ENCODE peak calls at places on chromosomes 16 and 17, in ten cellular contexts. S, N, R, O, K, X, D, E, L and B are unnamed samples. For H3K27me3 and H3K4me1, the result is how much of the 10 kb centered on the place peaks cover.

GRCh38 chr17:82797061-82797460 is 42.8 kb downstream of the ZNF750 start:
- DNase-seq in S (no peak), N (no peak), R (no peak), O (no peak), K (no peak), X (no peak), D (no peak), E (no peak), L (no peak), B (no peak)

GRCh38 chr17:38344127-38344745 is 480 bp upstream of the GPR179 start:
- DNase-seq in S (no peak), N (no peak), R (no peak), O (no peak), K (no peak), X (no peak), D (no peak), E (no peak), L (no peak), B (no peak)

GRCh38 chr17:5587431-5588032 is 3.2 kb upstream of the NLRP1 start:
- DNase-seq in S (no peak), N (no peak), R (peak), O (peak), K (peak), X (peak), D (no peak), E (peak), L (no peak), B (no peak)

GRCh38 chr17:41535764-41536481 is 7.8 kb upstream of the KRT19 start:
- DNase-seq in S (no peak), N (peak), R (peak), O (no peak), K (no peak), X (peak), D (peak), E (no peak), L (no peak), B (no peak)

GRCh38 chr17:77451894-77452852 is 311.4 kb downstream of the SEC14L1 start:
- DNase-seq in S (no peak), N (no peak), R (peak), O (peak), K (peak), X (peak), D (peak), E (peak), L (no peak), B (peak)

GRCh38 chr17:45423936-45424335 is 8.7 kb downstream of the ARHGAP27 start:
- DNase-seq in S (no peak), N (no peak), R (no peak), O (no peak), K (no peak), X (no peak), D (peak), E (no peak), L (no peak), B (no peak)

GRCh38 chr16:75550211-75550662 is 5.8 kb downstream of the TMEM231 start:
- DNase-seq in S (no peak), N (no peak), R (peak), O (peak), K (peak), X (peak), D (no peak), E (peak), L (no peak), B (no peak)

GRCh38 chr16:73232555-73233422 is 184.9 kb upstream of the ZFHX3 start:
- DNase-seq in S (no peak), N (no peak), R (no peak), O (no peak), K (peak), X (peak), D (no peak), E (peak), L (no peak), B (peak)

GRCh38 chr17:40103742-40104095 is 3.3 kb upstream of the NR1D1 start:
- DNase-seq in S (no peak), N (no peak), R (no peak), O (no peak), K (no peak), X (no peak), D (no peak), E (no peak), L (no peak), B (no peak)

GRCh38 chr16:5480796-5481195 is 383.2 kb upstream of the EEF2KMT start:
- DNase-seq in S (no peak), N (no peak), R (no peak), O (no peak), K (no peak), X (no peak), D (no peak), E (no peak), L (no peak), B (no peak)

GRCh38 chr16:89334461-89334860 is 117.0 kb downstream of the ZNF778 start:
- DNase-seq in S (peak), N (no peak), R (no peak), O (no peak), K (no peak), X (no peak), D (peak), E (no peak), L (no peak), B (peak)

GRCh38 chr17:8709006-8709405 is 35.6 kb downstream of the CCDC42 start:
- DNase-seq in S (no peak), N (no peak), R (no peak), O (no peak), K (no peak), X (no peak), D (peak), E (no peak), L (no peak), B (no peak)

GRCh38 chr16:89217388-89218191 is at the start of gene ZNF778:
- DNase-seq in S (peak), N (peak), R (peak), O (peak), K (peak), X (peak), D (peak), E (peak), L (peak), B (peak)

GRCh38 chr17:54967621-54968258 is 714 bp downstream of the COX11 start:
- DNase-seq in S (no peak), N (no peak), R (peak), O (peak), K (no peak), X (peak), D (no peak), E (no peak), L (no peak), B (no peak)

GRCh38 chr16:88479795-88480760 is 27.0 kb downstream of the ZFPM1 start:
- DNase-seq in S (no peak), N (no peak), R (no peak), O (no peak), K (no peak), X (no peak), D (no peak), E (peak), L (no peak), B (no peak)

GRCh38 chr17:40352779-40353394 is 11.7 kb downstream of the GJD3 start:
- DNase-seq in S (no peak), N (no peak), R (no peak), O (no peak), K (no peak), X (peak), D (no peak), E (no peak), L (no peak), B (peak)

GRCh38 chr16:13940397-13940933 is 20.5 kb downstream of the ERCC4 start:
- DNase-seq in S (no peak), N (no peak), R (no peak), O (peak), K (no peak), X (peak), D (no peak), E (no peak), L (no peak), B (no peak)

GRCh38 chr17:73151888-73152633 is 12.7 kb upstream of the SSTR2 start:
- DNase-seq in S (no peak), N (no peak), R (no peak), O (no peak), K (no peak), X (no peak), D (no peak), E (no peak), L (no peak), B (no peak)

GRCh38 chr17:5127910-5128309 is 12.1 kb downstream of the USP6 start:
- DNase-seq in S (no peak), N (no peak), R (peak), O (no peak), K (no peak), X (no peak), D (no peak), E (no peak), L (no peak), B (no peak)

GRCh38 chr17:58208344-58208743 is 10.7 kb downstream of the MKS1 start:
- DNase-seq in S (no peak), N (no peak), R (no peak), O (no peak), K (no peak), X (no peak), D (no peak), E (no peak), L (no peak), B (no peak)

GRCh38 chr16:70157477-70158260 is 15.9 kb upstream of the CLEC18C start:
- DNase-seq in S (no peak), N (no peak), R (no peak), O (no peak), K (no peak), X (no peak), D (peak), E (peak), L (no peak), B (no peak)

GRCh38 chr16:1492923-1493745 is at the start of gene TELO2:
- DNase-seq in S (peak), N (peak), R (peak), O (peak), K (peak), X (peak), D (peak), E (peak), L (peak), B (peak)

GRCh38 chr17:15038656-15039055 is 226.5 kb downstream of the PMP22 start:
- DNase-seq in S (no peak), N (no peak), R (no peak), O (no peak), K (no peak), X (peak), D (peak), E (no peak), L (no peak), B (no peak)

GRCh38 chr16:5056347-5056746 is 9.4 kb downstream of the C16orf89 start:
- DNase-seq in S (no peak), N (no peak), R (peak), O (peak), K (no peak), X (peak), D (peak), E (peak), L (no peak), B (no peak)

GRCh38 chr17:66228887-66229782 is at the start of gene APOH:
- DNase-seq in S (no peak), N (no peak), R (peak), O (no peak), K (no peak), X (no peak), D (no peak), E (no peak), L (no peak), B (no peak)

GRCh38 chr17:69499301-69499700 is 84.8 kb downstream of the MAP2K6 start:
- DNase-seq in S (no peak), N (no peak), R (no peak), O (no peak), K (no peak), X (no peak), D (no peak), E (no peak), L (no peak), B (no peak)

GRCh38 chr17:4514206-4514605 is 15.5 kb downstream of the SPNS2 start:
- DNase-seq in S (peak), N (no peak), R (no peak), O (peak), K (no peak), X (peak), D (no peak), E (no peak), L (no peak), B (no peak)

GRCh38 chr17:27776882-27777624 is 23.3 kb downstream of the NOS2 start:
- DNase-seq in S (peak), N (no peak), R (no peak), O (no peak), K (no peak), X (peak), D (no peak), E (no peak), L (no peak), B (no peak)

GRCh38 chr16:68444058-68444657 is 4.2 kb downstream of the SMPD3 start:
- DNase-seq in S (no peak), N (no peak), R (peak), O (peak), K (peak), X (peak), D (no peak), E (peak), L (no peak), B (no peak)

GRCh38 chr17:41009301-41009760 is 403 bp upstream of the KRTAP3-1 start:
- DNase-seq in S (no peak), N (no peak), R (no peak), O (peak), K (no peak), X (peak), D (no peak), E (no peak), L (no peak), B (no peak)

GRCh38 chr16:75025766-75026165 is 26.9 kb downstream of the ZNRF1 start:
- DNase-seq in S (no peak), N (no peak), R (no peak), O (no peak), K (no peak), X (no peak), D (no peak), E (no peak), L (no peak), B (no peak)

GRCh38 chr16:4376820-4377572 is 5.3 kb downstream of the VASN start:
- DNase-seq in S (no peak), N (peak), R (no peak), O (no peak), K (no peak), X (peak), D (no peak), E (no peak), L (no peak), B (no peak)

GRCh38 chr16:84718-85452 is 6.9 kb downstream of the MPG start:
- DNase-seq in S (no peak), N (peak), R (peak), O (no peak), K (peak), X (no peak), D (peak), E (no peak), L (no peak), B (peak)

GRCh38 chr16:5031601-5032000 is 2.1 kb downstream of the NAGPA start:
- DNase-seq in S (peak), N (no peak), R (no peak), O (no peak), K (no peak), X (no peak), D (peak), E (no peak), L (no peak), B (no peak)

GRCh38 chr17:60159479-60159866 is 9.7 kb downstream of the CA4 start:
- DNase-seq in S (no peak), N (no peak), R (no peak), O (no peak), K (no peak), X (no peak), D (no peak), E (no peak), L (no peak), B (no peak)
- H3K27me3 ChIP-seq in S (under half), N (under half), R (under half), O (under half), K (under half), X (under half), D (under half), E (under half), L (under half), B (under half)

DNA sequence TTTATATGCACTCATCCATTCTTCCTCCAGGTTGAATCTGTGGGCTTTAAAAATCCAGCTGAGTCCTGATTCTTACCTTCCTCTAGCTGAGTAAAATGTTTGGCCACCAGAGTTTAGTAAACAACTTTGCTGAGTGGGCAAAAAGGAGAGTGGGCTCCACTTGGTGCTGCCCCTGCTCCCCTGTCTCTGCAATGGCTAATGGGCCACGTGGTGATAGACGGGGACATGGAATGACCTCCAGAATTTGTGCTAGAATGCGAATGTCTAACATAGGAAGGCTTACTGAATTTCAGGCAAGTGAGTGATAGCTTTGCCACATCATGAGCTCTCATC is 137.3 kb upstream of the CES5A start:
- DNase-seq in S (no peak), N (no peak), R (no peak), O (no peak), K (no peak), X (no peak), D (no peak), E (no peak), L (no peak), B (no peak)
- H3K4me1 ChIP-seq in S (under half), N (under half), R (under half), O (under half), K (under half), X (under half), D (under half), E (under half), L (under half), B (under half)

GRCh38 chr17:50118828-50119218 is 11.1 kb downstream of the SAMD14 start:
- DNase-seq in S (no peak), N (no peak), R (no peak), O (no peak), K (no peak), X (no peak), D (peak), E (no peak), L (no peak), B (no peak)

GRCh38 chr17:50120475-50121253 is 9.3 kb downstream of the SAMD14 start:
- DNase-seq in S (no peak), N (no peak), R (no peak), O (no peak), K (no peak), X (no peak), D (peak), E (no peak), L (no peak), B (no peak)

GRCh38 chr17:50125420-50125997 is 4.5 kb downstream of the SAMD14 start:
- DNase-seq in S (no peak), N (no peak), R (no peak), O (no peak), K (no peak), X (no peak), D (no peak), E (no peak), L (no peak), B (no peak)

GRCh38 chr17:50123649-50124349 is 6.2 kb downstream of the SAMD14 start:
- DNase-seq in S (no peak), N (no peak), R (no peak), O (peak), K (no peak), X (peak), D (no peak), E (no peak), L (no peak), B (peak)

GRCh38 chr17:50122945-50123344 is 7.0 kb downstream of the SAMD14 start:
- DNase-seq in S (no peak), N (no peak), R (no peak), O (peak), K (no peak), X (no peak), D (no peak), E (no peak), L (no peak), B (no peak)
- H3K27me3 ChIP-seq in S (under half), N (under half), R (under half), O (under half), K (under half), X (under half), D (under half), E (under half), L (under half), B (under half)

GRCh38 chr17:17669851-17670232 is 11.4 kb upstream of the RAI1 start:
- DNase-seq in S (no peak), N (no peak), R (no peak), O (no peak), K (no peak), X (no peak), D (no peak), E (no peak), L (no peak), B (no peak)

GRCh38 chr17:17669081-17669850 is 12.0 kb upstream of the RAI1 start:
- DNase-seq in S (no peak), N (no peak), R (no peak), O (peak), K (no peak), X (peak), D (no peak), E (no peak), L (no peak), B (no peak)

GRCh38 chr17:17670701-17671319 is 10.4 kb upstream of the RAI1 start:
- DNase-seq in S (no peak), N (no peak), R (peak), O (no peak), K (no peak), X (no peak), D (no peak), E (no peak), L (no peak), B (no peak)

GRCh38 chr17:17672453-17673368 is 8.5 kb upstream of the RAI1 start:
- DNase-seq in S (no peak), N (no peak), R (no peak), O (no peak), K (no peak), X (peak), D (no peak), E (no peak), L (no peak), B (no peak)

DNA sequence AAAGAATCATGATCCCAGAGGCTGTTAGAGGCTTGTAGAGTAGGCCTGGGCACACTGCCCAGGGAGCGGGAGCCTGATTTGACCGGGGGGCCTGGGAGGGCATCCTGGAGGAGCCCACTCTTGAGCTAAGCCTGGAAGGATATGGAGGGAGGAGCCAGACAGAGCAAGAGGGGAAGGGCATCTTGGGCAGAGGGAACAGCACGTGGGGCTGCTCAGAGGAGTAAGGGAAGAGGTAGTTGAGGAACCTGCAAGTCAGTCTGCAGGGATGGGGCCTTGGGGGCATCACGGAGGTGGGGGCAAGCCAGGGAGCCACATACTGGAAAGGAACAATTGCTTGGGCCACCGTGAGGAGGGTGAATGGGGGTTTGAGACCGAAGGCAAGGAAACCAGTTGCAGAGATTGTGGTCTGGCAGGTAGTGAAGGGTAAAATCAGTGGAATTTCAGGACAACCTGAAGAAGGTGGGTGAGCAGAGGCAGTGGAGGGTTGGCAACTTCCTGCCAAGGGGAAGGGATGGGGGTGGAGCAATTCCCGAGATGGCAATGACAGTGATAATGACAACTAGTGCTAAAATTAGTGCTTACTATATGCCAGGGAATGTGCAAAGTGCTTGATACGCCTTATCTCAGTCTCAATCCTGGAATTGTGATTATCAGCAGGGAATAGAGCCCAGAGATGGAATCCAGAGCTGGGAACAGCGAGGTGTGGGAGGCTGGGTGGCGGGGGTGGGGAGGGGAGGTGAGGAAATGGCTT is 9.7 kb upstream of the RAI1 start:
- DNase-seq in S (no peak), N (no peak), R (no peak), O (no peak), K (peak), X (no peak), D (no peak), E (no peak), L (no peak), B (no peak)
- H3K4me1 ChIP-seq in S (under half), N (under half), R (under half), O (under half), K (under half), X (under half), D (under half), E (under half), L (under half), B (under half)